ENCODE peak calls at places on chromosome 12, in four cellular contexts. One of them, this sample, is unnamed.
A peak's percentile ranks its signal among the peaks of the same experiment; 100 is the strongest.

GRCh38 chr12:48894271-48894670 is 28.6 kb upstream of the RND1 start:
- DNase-seq in activated naive CD8-positive, alpha-beta T cell treated with anti-CD3 and anti-CD28 coated beads, Interleukin-2, amount 50 U/mL, for 24 hours: no peak
- DNase-seq in activated CD4-positive, alpha-beta T cell treated with anti-CD3 and anti-CD28 coated beads for 4 hours: no peak
- DNase-seq in tibial artery: no peak
- DNase-seq in this sample: no peak

GRCh38 chr12:100225491-100225890 is 24.9 kb downstream of the ACTR6 start:
- DNase-seq in activated naive CD8-positive, alpha-beta T cell treated with anti-CD3 and anti-CD28 coated beads, Interleukin-2, amount 50 U/mL, for 24 hours: no peak
- DNase-seq in activated CD4-positive, alpha-beta T cell treated with anti-CD3 and anti-CD28 coated beads for 4 hours: no peak
- DNase-seq in tibial artery: no peak
- DNase-seq in this sample: no peak

GRCh38 chr12:127717293-127717692 is 549.7 kb upstream of the TMEM132C start:
- DNase-seq in activated naive CD8-positive, alpha-beta T cell treated with anti-CD3 and anti-CD28 coated beads, Interleukin-2, amount 50 U/mL, for 24 hours: no peak
- DNase-seq in activated CD4-positive, alpha-beta T cell treated with anti-CD3 and anti-CD28 coated beads for 4 hours: no peak
- DNase-seq in tibial artery: no peak
- DNase-seq in this sample: no peak

GRCh38 chr12:97404549-97404948 is 58.1 kb upstream of the RMST start:
- DNase-seq in activated naive CD8-positive, alpha-beta T cell treated with anti-CD3 and anti-CD28 coated beads, Interleukin-2, amount 50 U/mL, for 24 hours: peak; percentile 1
- DNase-seq in activated CD4-positive, alpha-beta T cell treated with anti-CD3 and anti-CD28 coated beads for 4 hours: no peak
- DNase-seq in tibial artery: no peak
- DNase-seq in this sample: no peak

GRCh38 chr12:85693093-85693665 is 143.0 kb downstream of the RASSF9 start:
- DNase-seq in activated naive CD8-positive, alpha-beta T cell treated with anti-CD3 and anti-CD28 coated beads, Interleukin-2, amount 50 U/mL, for 24 hours: no peak
- DNase-seq in activated CD4-positive, alpha-beta T cell treated with anti-CD3 and anti-CD28 coated beads for 4 hours: no peak
- DNase-seq in tibial artery: no peak
- DNase-seq in this sample: no peak

GRCh38 chr12:123923927-123924326 is 48.7 kb downstream of the CCDC92 start:
- DNase-seq in activated naive CD8-positive, alpha-beta T cell treated with anti-CD3 and anti-CD28 coated beads, Interleukin-2, amount 50 U/mL, for 24 hours: no peak
- DNase-seq in activated CD4-positive, alpha-beta T cell treated with anti-CD3 and anti-CD28 coated beads for 4 hours: no peak
- DNase-seq in tibial artery: no peak
- DNase-seq in this sample: no peak

GRCh38 chr12:43349863-43350262 is 202.1 kb downstream of the ADAMTS20 start:
- DNase-seq in activated naive CD8-positive, alpha-beta T cell treated with anti-CD3 and anti-CD28 coated beads, Interleukin-2, amount 50 U/mL, for 24 hours: no peak
- DNase-seq in activated CD4-positive, alpha-beta T cell treated with anti-CD3 and anti-CD28 coated beads for 4 hours: no peak
- DNase-seq in tibial artery: no peak
- DNase-seq in this sample: no peak

GRCh38 chr12:107435072-107435471 is 250.5 kb upstream of the PWP1 start:
- DNase-seq in activated naive CD8-positive, alpha-beta T cell treated with anti-CD3 and anti-CD28 coated beads, Interleukin-2, amount 50 U/mL, for 24 hours: no peak
- DNase-seq in activated CD4-positive, alpha-beta T cell treated with anti-CD3 and anti-CD28 coated beads for 4 hours: no peak
- DNase-seq in tibial artery: no peak
- DNase-seq in this sample: no peak

GRCh38 chr12:95815635-95816212 is 25.2 kb upstream of the NTN4 start:
- DNase-seq in activated naive CD8-positive, alpha-beta T cell treated with anti-CD3 and anti-CD28 coated beads, Interleukin-2, amount 50 U/mL, for 24 hours: no peak
- DNase-seq in activated CD4-positive, alpha-beta T cell treated with anti-CD3 and anti-CD28 coated beads for 4 hours: no peak
- DNase-seq in tibial artery: no peak
- DNase-seq in this sample: no peak

GRCh38 chr12:6228535-6229223 is 28.5 kb downstream of the CD9 start:
- DNase-seq in activated naive CD8-positive, alpha-beta T cell treated with anti-CD3 and anti-CD28 coated beads, Interleukin-2, amount 50 U/mL, for 24 hours: no peak
- DNase-seq in activated CD4-positive, alpha-beta T cell treated with anti-CD3 and anti-CD28 coated beads for 4 hours: no peak
- DNase-seq in tibial artery: peak; percentile 51
- DNase-seq in this sample: peak; percentile 68

GRCh38 chr12:9796346-9796745 is 30.9 kb upstream of the KLRF1 start:
- DNase-seq in activated naive CD8-positive, alpha-beta T cell treated with anti-CD3 and anti-CD28 coated beads, Interleukin-2, amount 50 U/mL, for 24 hours: no peak
- DNase-seq in activated CD4-positive, alpha-beta T cell treated with anti-CD3 and anti-CD28 coated beads for 4 hours: peak; percentile 29
- DNase-seq in tibial artery: no peak
- DNase-seq in this sample: no peak

GRCh38 chr12:31456562-31456961 is 130.6 kb upstream of the SINHCAF start:
- DNase-seq in activated naive CD8-positive, alpha-beta T cell treated with anti-CD3 and anti-CD28 coated beads, Interleukin-2, amount 50 U/mL, for 24 hours: no peak
- DNase-seq in activated CD4-positive, alpha-beta T cell treated with anti-CD3 and anti-CD28 coated beads for 4 hours: no peak
- DNase-seq in tibial artery: no peak
- DNase-seq in this sample: no peak

GRCh38 chr12:18907154-18907553 is 169.2 kb downstream of the CAPZA3 start:
- DNase-seq in activated naive CD8-positive, alpha-beta T cell treated with anti-CD3 and anti-CD28 coated beads, Interleukin-2, amount 50 U/mL, for 24 hours: no peak
- DNase-seq in activated CD4-positive, alpha-beta T cell treated with anti-CD3 and anti-CD28 coated beads for 4 hours: no peak
- DNase-seq in tibial artery: no peak
- DNase-seq in this sample: no peak

GRCh38 chr12:2154521-2154920 is 101.7 kb downstream of the CACNA1C start:
- DNase-seq in activated naive CD8-positive, alpha-beta T cell treated with anti-CD3 and anti-CD28 coated beads, Interleukin-2, amount 50 U/mL, for 24 hours: no peak
- DNase-seq in activated CD4-positive, alpha-beta T cell treated with anti-CD3 and anti-CD28 coated beads for 4 hours: no peak
- DNase-seq in tibial artery: no peak
- DNase-seq in this sample: no peak

GRCh38 chr12:31363826-31364225 is 37.9 kb upstream of the SINHCAF start:
- DNase-seq in activated naive CD8-positive, alpha-beta T cell treated with anti-CD3 and anti-CD28 coated beads, Interleukin-2, amount 50 U/mL, for 24 hours: no peak
- DNase-seq in activated CD4-positive, alpha-beta T cell treated with anti-CD3 and anti-CD28 coated beads for 4 hours: no peak
- DNase-seq in tibial artery: no peak
- DNase-seq in this sample: no peak

GRCh38 chr12:9735601-9736000 is 2.7 kb upstream of the CLECL1 start:
- DNase-seq in activated naive CD8-positive, alpha-beta T cell treated with anti-CD3 and anti-CD28 coated beads, Interleukin-2, amount 50 U/mL, for 24 hours: no peak
- DNase-seq in activated CD4-positive, alpha-beta T cell treated with anti-CD3 and anti-CD28 coated beads for 4 hours: no peak
- DNase-seq in tibial artery: no peak
- DNase-seq in this sample: no peak

GRCh38 chr12:76080017-76080728 is 4.3 kb downstream of the NAP1L1 start:
- DNase-seq in activated naive CD8-positive, alpha-beta T cell treated with anti-CD3 and anti-CD28 coated beads, Interleukin-2, amount 50 U/mL, for 24 hours: no peak
- DNase-seq in activated CD4-positive, alpha-beta T cell treated with anti-CD3 and anti-CD28 coated beads for 4 hours: no peak
- DNase-seq in tibial artery: no peak
- DNase-seq in this sample: no peak

GRCh38 chr12:131003676-131004075 is 50.0 kb downstream of the ADGRD1 start:
- DNase-seq in activated naive CD8-positive, alpha-beta T cell treated with anti-CD3 and anti-CD28 coated beads, Interleukin-2, amount 50 U/mL, for 24 hours: no peak
- DNase-seq in activated CD4-positive, alpha-beta T cell treated with anti-CD3 and anti-CD28 coated beads for 4 hours: no peak
- DNase-seq in tibial artery: no peak
- DNase-seq in this sample: no peak

GRCh38 chr12:59708059-59708458 is 112.2 kb downstream of the SLC16A7 start:
- DNase-seq in activated naive CD8-positive, alpha-beta T cell treated with anti-CD3 and anti-CD28 coated beads, Interleukin-2, amount 50 U/mL, for 24 hours: no peak
- DNase-seq in activated CD4-positive, alpha-beta T cell treated with anti-CD3 and anti-CD28 coated beads for 4 hours: no peak
- DNase-seq in tibial artery: no peak
- DNase-seq in this sample: no peak

GRCh38 chr12:102873077-102873476 is 44.0 kb downstream of the PAH start:
- DNase-seq in activated naive CD8-positive, alpha-beta T cell treated with anti-CD3 and anti-CD28 coated beads, Interleukin-2, amount 50 U/mL, for 24 hours: no peak
- DNase-seq in activated CD4-positive, alpha-beta T cell treated with anti-CD3 and anti-CD28 coated beads for 4 hours: no peak
- DNase-seq in tibial artery: no peak
- DNase-seq in this sample: no peak

GRCh38 chr12:95545731-95546490 is 5.4 kb downstream of the USP44 start:
- DNase-seq in activated naive CD8-positive, alpha-beta T cell treated with anti-CD3 and anti-CD28 coated beads, Interleukin-2, amount 50 U/mL, for 24 hours: no peak
- DNase-seq in activated CD4-positive, alpha-beta T cell treated with anti-CD3 and anti-CD28 coated beads for 4 hours: no peak
- DNase-seq in tibial artery: no peak
- DNase-seq in this sample: no peak

GRCh38 chr12:19140381-19141236 is 11.1 kb downstream of the PLEKHA5 start:
- DNase-seq in activated naive CD8-positive, alpha-beta T cell treated with anti-CD3 and anti-CD28 coated beads, Interleukin-2, amount 50 U/mL, for 24 hours: no peak
- DNase-seq in activated CD4-positive, alpha-beta T cell treated with anti-CD3 and anti-CD28 coated beads for 4 hours: no peak
- DNase-seq in tibial artery: no peak
- DNase-seq in this sample: no peak

GRCh38 chr12:121765573-121765972 is 27.9 kb downstream of the RHOF start:
- DNase-seq in activated naive CD8-positive, alpha-beta T cell treated with anti-CD3 and anti-CD28 coated beads, Interleukin-2, amount 50 U/mL, for 24 hours: no peak
- DNase-seq in activated CD4-positive, alpha-beta T cell treated with anti-CD3 and anti-CD28 coated beads for 4 hours: no peak
- DNase-seq in tibial artery: no peak
- DNase-seq in this sample: no peak